ENCODE peak calls at places on chromosome 12, in six cellular contexts. O, J, E, U, N and Y are unnamed samples.

GRCh38 chr12:93025145-93026103 is 96.3 kb upstream of the EEA1 start:
- DNase-seq in O (no peak), J (peak), E (peak), U (no peak), N (no peak), Y (no peak)

GRCh38 chr12:52351196-52352059 is 15.9 kb downstream of the KRT85 start:
- DNase-seq in O (no peak), J (no peak), E (no peak), U (no peak), N (peak), Y (no peak)

GRCh38 chr12:69657376-69658137 is 41.5 kb downstream of the BEST3 start:
- DNase-seq in O (no peak), J (no peak), E (no peak), U (no peak), N (no peak), Y (no peak)

GRCh38 chr12:53298154-53298553 is 1.3 kb upstream of the MYG1 start:
- DNase-seq in O (no peak), J (peak), E (peak), U (peak), N (no peak), Y (no peak)

GRCh38 chr12:68962855-68963455 is 30.0 kb upstream of the CPM start:
- DNase-seq in O (no peak), J (no peak), E (no peak), U (no peak), N (no peak), Y (peak)

GRCh38 chr12:67592228-67593011 is 56.1 kb upstream of the DYRK2 start:
- DNase-seq in O (no peak), J (peak), E (no peak), U (peak), N (no peak), Y (peak)

GRCh38 chr12:52015393-52016081 is 8.8 kb downstream of the TAMALIN start:
- DNase-seq in O (no peak), J (no peak), E (no peak), U (no peak), N (no peak), Y (no peak)

GRCh38 chr12:51323966-51324895 is at the start of gene BIN2:
- DNase-seq in O (no peak), J (no peak), E (no peak), U (no peak), N (peak), Y (no peak)

GRCh38 chr12:103758310-103759089 is 82.5 kb downstream of the NT5DC3 start:
- DNase-seq in O (no peak), J (no peak), E (no peak), U (no peak), N (no peak), Y (no peak)

GRCh38 chr12:11746024-11746771 is 96.7 kb downstream of the ETV6 start:
- DNase-seq in O (no peak), J (peak), E (no peak), U (no peak), N (no peak), Y (peak)

GRCh38 chr12:132138941-132139871 is 4.9 kb downstream of the DDX51 start:
- DNase-seq in O (no peak), J (no peak), E (no peak), U (no peak), N (no peak), Y (no peak)

GRCh38 chr12:71070416-71071155 is 87.2 kb downstream of the TSPAN8 start:
- DNase-seq in O (no peak), J (peak), E (no peak), U (no peak), N (no peak), Y (no peak)

GRCh38 chr12:102824218-102824835 is 92.7 kb downstream of the PAH start:
- DNase-seq in O (peak), J (peak), E (no peak), U (no peak), N (no peak), Y (peak)

GRCh38 chr12:28318273-28318672 is 128.0 kb downstream of the CCDC91 start:
- DNase-seq in O (no peak), J (no peak), E (no peak), U (no peak), N (no peak), Y (no peak)

GRCh38 chr12:53456654-53457366 is 4.9 kb downstream of the PCBP2 start:
- DNase-seq in O (no peak), J (no peak), E (no peak), U (no peak), N (no peak), Y (no peak)